ENCODE peak calls at places on chromosomes 12 and 14, in five cellular contexts. T, H, M, R and Z are unnamed samples.

GRCh38 chr12:127677537-127678131 is 589.3 kb upstream of the TMEM132C start:
- DNase-seq in M (no peak), T (no peak), H (peak), R (no peak), Z (peak)

GRCh38 chr14:103260629-103261124 is 73.4 kb upstream of the EIF5 start:
- DNase-seq in T (no peak), H (no peak), M (no peak), R (no peak), Z (no peak)

GRCh38 chr14:97977711-97978261 is 1180.6 kb downstream of the VRK1 start:
- DNase-seq in H (no peak), T (no peak), R (peak), M (no peak), Z (peak)

GRCh38 chr14:58772061-58772604 is 134.4 kb downstream of the DACT1 start:
- DNase-seq in T (no peak), H (no peak), R (no peak), M (no peak), Z (no peak)

GRCh38 chr12:49089831-49090773 is 4.5 kb downstream of the DHH start:
- DNase-seq in M (no peak), T (no peak), H (no peak), R (no peak), Z (no peak)

GRCh38 chr14:100741956-100742355 is 15.3 kb downstream of the DLK1 start:
- DNase-seq in H (no peak), T (no peak), M (no peak), R (no peak), Z (no peak)

GRCh38 chr12:122031342-122032216 is 9.9 kb downstream of the BCL7A start:
- DNase-seq in R (no peak), H (no peak), T (no peak), M (no peak), Z (peak)

GRCh38 chr14:60565211-60565610 is 56.3 kb downstream of the SIX6 start:
- DNase-seq in T (no peak), R (no peak), H (no peak), M (no peak), Z (no peak)

GRCh38 chr14:51318777-51319176 is 78.7 kb downstream of the TMX1 start:
- DNase-seq in T (no peak), M (no peak), H (no peak), R (no peak), Z (no peak)

GRCh38 chr12:85004199-85004598 is 31.9 kb downstream of the TSPAN19 start:
- DNase-seq in R (no peak), M (no peak), H (no peak), T (no peak), Z (no peak)

GRCh38 chr12:124829008-124829707 is 34.5 kb downstream of the SCARB1 start:
- DNase-seq in T (no peak), R (no peak), M (no peak), H (no peak), Z (no peak)

GRCh38 chr14:99875421-99875820 is 82.2 kb downstream of the EML1 start:
- DNase-seq in H (no peak), M (no peak), T (no peak), R (no peak), Z (no peak)

GRCh38 chr12:94749890-94750289 is 99.5 kb upstream of the TMCC3 start:
- DNase-seq in M (no peak), T (no peak), R (no peak), H (no peak), Z (no peak)

GRCh38 chr12:63362801-63363200 is 211.8 kb upstream of the AVPR1A start:
- DNase-seq in H (no peak), T (no peak), M (no peak), R (no peak), Z (no peak)

GRCh38 chr12:52790427-52791270 is 5.3 kb downstream of the KRT3 start:
- DNase-seq in H (no peak), M (no peak), T (no peak), R (no peak), Z (no peak)

GRCh38 chr14:104368751-104369100 is 210.8 kb upstream of the C14orf180 start:
- DNase-seq in R (no peak), H (no peak), T (no peak), M (no peak), Z (no peak)

GRCh38 chr12:12717586-12718381 is 616 bp downstream of the CDKN1B start:
- DNase-seq in T (no peak), M (no peak), H (no peak), R (no peak), Z (no peak)

GRCh38 chr14:66143387-66144112 is 342.6 kb upstream of the CCDC196 start:
- DNase-seq in R (no peak), H (no peak), M (no peak), T (no peak), Z (no peak)

GRCh38 chr14:24734917-24735500 is 101.0 kb upstream of the GZMB start:
- DNase-seq in H (no peak), R (no peak), M (no peak), T (peak), Z (no peak)

GRCh38 chr14:50311974-50312733 is at the start of the genes DMAC2L and L2HGDH:
- DNase-seq in T (peak), H (peak), M (no peak), R (peak), Z (peak)
- TF ChIP-seq POLR2AphosphoS5 in T (peak), H (peak), M (peak), R (peak), Z (peak)

DNA sequence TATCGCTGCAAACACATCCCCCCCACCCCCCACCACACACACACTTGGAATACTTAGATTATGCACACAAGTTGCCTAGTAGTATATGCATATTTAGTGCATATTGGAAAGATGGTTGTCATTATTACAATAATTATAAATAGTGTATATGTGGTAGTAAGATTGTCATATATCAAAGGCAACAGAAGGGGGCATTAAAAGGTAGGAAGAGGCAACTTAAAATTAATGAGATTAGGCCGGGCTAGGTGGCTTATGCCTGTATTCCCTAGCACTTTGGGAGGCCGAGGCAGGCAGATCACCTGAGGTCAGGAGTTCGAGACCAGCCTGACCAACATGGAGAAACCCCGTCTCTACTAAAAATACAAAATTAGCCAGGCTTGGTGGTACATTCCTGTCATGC is 52.1 kb downstream of the GSC start:
- DNase-seq in M (no peak), H (no peak), T (no peak), R (no peak), Z (no peak)
- TF ChIP-seq POLR2AphosphoS5 in M (no peak), H (no peak), T (no peak), R (no peak), Z (no peak)

DNA sequence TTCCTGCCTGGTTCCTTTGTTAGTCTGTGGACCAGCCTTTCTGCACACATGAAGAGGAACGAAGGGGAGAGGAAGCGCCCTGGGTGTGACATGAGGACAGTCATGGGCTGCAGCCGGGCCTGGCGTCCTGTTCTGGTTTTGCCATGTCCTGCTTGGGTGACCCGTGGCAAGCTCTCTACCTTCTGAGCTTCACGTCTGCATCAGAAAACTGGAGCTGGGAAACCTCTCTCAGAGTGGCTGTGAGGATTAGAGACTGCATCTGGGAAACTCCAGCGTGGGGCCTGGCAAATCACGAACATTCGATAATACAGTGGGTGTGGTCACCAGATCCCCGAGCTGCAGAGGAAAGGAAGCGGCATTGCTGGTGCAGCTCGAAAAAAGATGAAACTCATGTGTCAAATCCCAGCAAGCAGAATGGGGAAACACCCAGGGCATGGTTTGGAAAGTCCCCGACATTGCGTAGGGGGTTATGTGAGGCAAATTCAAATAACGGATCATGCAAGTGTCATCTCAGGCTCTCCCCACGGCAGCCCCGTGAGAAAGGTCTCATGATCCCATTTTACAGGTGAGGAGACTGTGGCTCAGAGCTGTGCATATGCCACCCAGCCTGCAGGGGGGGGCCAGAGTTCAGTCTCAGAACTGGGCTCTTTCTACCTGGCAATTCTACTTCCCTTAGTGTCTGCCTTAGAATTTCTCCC is 98.2 kb upstream of the VRK1 start:
- DNase-seq in R (no peak), H (peak), M (no peak), T (no peak), Z (no peak)
- TF ChIP-seq POLR2AphosphoS5 in R (no peak), H (no peak), M (no peak), T (no peak), Z (no peak)

DNA sequence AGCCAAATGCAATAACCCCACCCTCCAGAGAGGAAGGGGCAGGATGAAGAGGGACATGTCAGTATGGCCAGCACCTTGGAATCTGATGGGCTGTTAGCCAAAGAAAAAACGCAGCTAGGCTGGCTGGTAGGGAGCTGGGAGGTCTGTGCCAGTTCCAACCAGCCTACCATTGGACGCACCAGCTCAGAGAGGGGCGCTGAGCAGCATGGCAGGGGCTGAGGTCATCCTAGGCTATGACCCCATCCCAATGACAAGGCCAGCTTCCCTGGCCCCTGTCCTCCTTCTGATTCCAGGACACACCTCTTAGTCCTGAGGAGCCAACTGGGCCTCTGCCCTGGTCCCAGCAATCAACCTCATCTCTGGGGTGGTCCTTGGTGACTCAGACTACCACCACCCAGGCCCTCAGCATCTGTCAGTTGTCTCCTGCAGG is 12.2 kb downstream of the ACTN1 start:
- DNase-seq in R (no peak), T (no peak), H (no peak), M (no peak), Z (no peak)
- TF ChIP-seq POLR2AphosphoS5 in R (no peak), T (no peak), H (no peak), M (no peak), Z (no peak)

GRCh38 chr12:111413442-111414086 is 7.8 kb downstream of the SH2B3 start:
- DNase-seq in H (no peak), M (no peak), T (no peak), R (no peak), Z (no peak)
- TF ChIP-seq POLR2AphosphoS5 in H (no peak), M (no peak), T (no peak), R (no peak), Z (no peak)

DNA sequence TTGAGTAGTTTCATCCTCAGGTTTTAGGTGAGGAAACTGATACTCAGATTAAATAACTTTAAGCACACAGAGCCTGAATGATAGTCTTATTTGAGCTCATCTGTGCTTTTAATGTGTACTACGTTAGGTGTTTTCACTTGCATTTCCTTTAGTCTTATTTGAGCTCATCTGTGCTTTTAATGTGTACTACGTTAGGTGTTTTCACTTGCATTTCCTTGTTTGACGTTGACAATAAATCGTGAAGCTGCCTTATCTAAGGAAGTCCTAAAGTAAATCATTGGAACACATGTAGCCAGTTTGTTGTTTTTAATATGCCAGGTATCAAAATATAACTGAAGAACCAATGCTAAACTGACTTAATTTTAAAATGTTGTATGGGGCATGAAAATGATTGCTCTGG is 2.0 kb downstream of the RAP1B start:
- DNase-seq in R (no peak), H (no peak), M (no peak), T (no peak), Z (no peak)
- TF ChIP-seq POLR2AphosphoS5 in R (no peak), H (no peak), M (no peak), T (no peak), Z (no peak)

GRCh38 chr12:45357547-45358417 is 141.9 kb downstream of the ANO6 start:
- DNase-seq in H (no peak), T (no peak), M (no peak), R (no peak), Z (no peak)
- TF ChIP-seq POLR2AphosphoS5 in H (no peak), T (no peak), M (no peak), R (no peak), Z (no peak)

GRCh38 chr12:89946518-89946917 is 237.9 kb upstream of the ATP2B1 start:
- DNase-seq in R (no peak), H (no peak), T (no peak), M (no peak), Z (no peak)

GRCh38 chr12:89949457-89950195 is 241.0 kb upstream of the ATP2B1 start:
- DNase-seq in H (peak), R (no peak), M (no peak), T (no peak), Z (no peak)

GRCh38 chr12:89945123-89945522 is 236.5 kb upstream of the ATP2B1 start:
- DNase-seq in M (no peak), R (no peak), T (no peak), H (no peak), Z (no peak)

GRCh38 chr12:89948266-89949175 is 239.9 kb upstream of the ATP2B1 start:
- DNase-seq in R (no peak), M (no peak), H (no peak), T (no peak), Z (no peak)

GRCh38 chr12:89947437-89948265 is 239.0 kb upstream of the ATP2B1 start:
- DNase-seq in M (no peak), H (no peak), R (no peak), T (no peak), Z (no peak)
- TF ChIP-seq POLR2AphosphoS5 in M (peak), H (no peak), R (no peak), T (no peak), Z (no peak)

GRCh38 chr12:65935906-65936528 is 111.7 kb downstream of the HMGA2 start:
- DNase-seq in T (no peak), R (no peak), M (no peak), H (no peak), Z (no peak)
- TF ChIP-seq POLR2AphosphoS5 in T (no peak), R (no peak), M (peak), H (no peak), Z (no peak)